ENCODE peak calls at places on chromosome 10, in five cellular contexts. One of them, this sample, is unnamed.

GRCh38 chr10:5942471-5942870 is 34.9 kb downstream of the IL15RA start:
- DNase-seq in choroid plexus epithelial cell: no peak
- DNase-seq in epithelial cell of esophagus: no peak
- DNase-seq in cardiac muscle cell: no peak
- DNase-seq in WTC11: no peak
- DNase-seq in this sample: no peak

GRCh38 chr10:86122646-86123045 is 243.9 kb downstream of the GRID1 start:
- DNase-seq in epithelial cell of esophagus: no peak
- DNase-seq in cardiac muscle cell: no peak
- DNase-seq in WTC11: no peak
- DNase-seq in choroid plexus epithelial cell: no peak
- DNase-seq in this sample: no peak

GRCh38 chr10:23412223-23412622 is 26.7 kb upstream of the OTUD1 start:
- DNase-seq in WTC11: no peak
- DNase-seq in cardiac muscle cell: peak; percentile 69
- DNase-seq in choroid plexus epithelial cell: peak; percentile 48
- DNase-seq in epithelial cell of esophagus: peak; percentile 62
- DNase-seq in this sample: peak; percentile 51

GRCh38 chr10:95539560-95540284 is 21.4 kb downstream of the SORBS1 start:
- DNase-seq in choroid plexus epithelial cell: no peak
- DNase-seq in WTC11: no peak
- DNase-seq in epithelial cell of esophagus: no peak
- DNase-seq in cardiac muscle cell: no peak
- DNase-seq in this sample: no peak

GRCh38 chr10:65818990-65819389 is 1106.8 kb upstream of the LRRTM3 start:
- DNase-seq in WTC11: no peak
- DNase-seq in cardiac muscle cell: no peak
- DNase-seq in choroid plexus epithelial cell: no peak
- DNase-seq in epithelial cell of esophagus: no peak
- DNase-seq in this sample: no peak

GRCh38 chr10:62651341-62651740 is 153.2 kb upstream of the ADO start:
- DNase-seq in epithelial cell of esophagus: no peak
- DNase-seq in choroid plexus epithelial cell: no peak
- DNase-seq in cardiac muscle cell: no peak
- DNase-seq in WTC11: no peak
- DNase-seq in this sample: no peak

GRCh38 chr10:4708123-4708759 is 117.8 kb upstream of the AKR1E2 start:
- DNase-seq in cardiac muscle cell: no peak
- DNase-seq in epithelial cell of esophagus: no peak
- DNase-seq in WTC11: peak; percentile 82
- DNase-seq in choroid plexus epithelial cell: no peak
- DNase-seq in this sample: no peak

GRCh38 chr10:72011468-72011867 is 47.3 kb downstream of the CHST3 start:
- DNase-seq in choroid plexus epithelial cell: no peak
- DNase-seq in epithelial cell of esophagus: no peak
- DNase-seq in cardiac muscle cell: no peak
- DNase-seq in WTC11: no peak
- DNase-seq in this sample: no peak

GRCh38 chr10:130045091-130045652 is 65.5 kb downstream of the C10orf143 start:
- DNase-seq in choroid plexus epithelial cell: no peak
- DNase-seq in cardiac muscle cell: peak; percentile 4
- DNase-seq in epithelial cell of esophagus: no peak
- DNase-seq in WTC11: peak; percentile 78
- DNase-seq in this sample: no peak

GRCh38 chr10:27819781-27820531 is 74.3 kb upstream of the MKX start:
- DNase-seq in WTC11: no peak
- DNase-seq in choroid plexus epithelial cell: peak; percentile 17
- DNase-seq in cardiac muscle cell: peak; percentile 50
- DNase-seq in epithelial cell of esophagus: peak; percentile 16
- DNase-seq in this sample: peak; percentile 84

GRCh38 chr10:28281726-28282325 is 21.0 kb downstream of the MPP7 start:
- DNase-seq in choroid plexus epithelial cell: no peak
- DNase-seq in cardiac muscle cell: no peak
- DNase-seq in WTC11: no peak
- DNase-seq in epithelial cell of esophagus: no peak
- DNase-seq in this sample: no peak

GRCh38 chr10:127945948-127946347 is 39.0 kb downstream of the PTPRE start:
- DNase-seq in choroid plexus epithelial cell: no peak
- DNase-seq in WTC11: no peak
- DNase-seq in cardiac muscle cell: no peak
- DNase-seq in epithelial cell of esophagus: no peak
- DNase-seq in this sample: no peak

GRCh38 chr10:53808677-53809076 is 992.4 kb downstream of the PCDH15 start:
- DNase-seq in epithelial cell of esophagus: peak; percentile 12
- DNase-seq in cardiac muscle cell: no peak
- DNase-seq in choroid plexus epithelial cell: no peak
- DNase-seq in WTC11: peak; percentile 27
- DNase-seq in this sample: no peak

GRCh38 chr10:118300266-118300665 is 41.9 kb downstream of the FAM204A start:
- DNase-seq in WTC11: no peak
- DNase-seq in cardiac muscle cell: no peak
- DNase-seq in choroid plexus epithelial cell: no peak
- DNase-seq in epithelial cell of esophagus: peak; percentile 81
- DNase-seq in this sample: no peak

GRCh38 chr10:117462424-117462792 is 80.1 kb upstream of the EMX2 start:
- DNase-seq in epithelial cell of esophagus: no peak
- DNase-seq in choroid plexus epithelial cell: peak; percentile 19
- DNase-seq in cardiac muscle cell: no peak
- DNase-seq in WTC11: peak; percentile 42
- DNase-seq in this sample: no peak

GRCh38 chr10:92177546-92177945 is 113.3 kb downstream of the CPEB3 start:
- DNase-seq in epithelial cell of esophagus: no peak
- DNase-seq in choroid plexus epithelial cell: peak; percentile 23
- DNase-seq in WTC11: no peak
- DNase-seq in cardiac muscle cell: peak; percentile 6
- DNase-seq in this sample: no peak

GRCh38 chr10:9166770-9167169 is 1112.3 kb downstream of the GATA3 start:
- DNase-seq in choroid plexus epithelial cell: no peak
- DNase-seq in epithelial cell of esophagus: peak; percentile 8
- DNase-seq in cardiac muscle cell: no peak
- DNase-seq in WTC11: no peak
- DNase-seq in this sample: no peak

GRCh38 chr10:63588436-63589180 is 67.4 kb downstream of the REEP3 start:
- DNase-seq in epithelial cell of esophagus: peak; percentile 79
- DNase-seq in choroid plexus epithelial cell: no peak
- DNase-seq in WTC11: no peak
- DNase-seq in cardiac muscle cell: no peak
- DNase-seq in this sample: no peak

GRCh38 chr10:79411546-79412495 is 33.6 kb downstream of the ZCCHC24 start:
- DNase-seq in epithelial cell of esophagus: no peak
- DNase-seq in WTC11: no peak
- DNase-seq in cardiac muscle cell: no peak
- DNase-seq in choroid plexus epithelial cell: no peak
- DNase-seq in this sample: no peak

GRCh38 chr10:93149761-93150160 is 76.1 kb downstream of the CYP26A1 start:
- DNase-seq in choroid plexus epithelial cell: peak; percentile 69
- DNase-seq in cardiac muscle cell: peak; percentile 73
- DNase-seq in WTC11: no peak
- DNase-seq in epithelial cell of esophagus: no peak
- DNase-seq in this sample: peak; percentile 18

GRCh38 chr10:75108684-75109458 is 2.6 kb upstream of the SAMD8 start:
- DNase-seq in epithelial cell of esophagus: no peak
- DNase-seq in cardiac muscle cell: peak; percentile 38
- DNase-seq in WTC11: peak; percentile 80
- DNase-seq in choroid plexus epithelial cell: no peak
- DNase-seq in this sample: no peak

GRCh38 chr10:64726466-64726865 is 1205.3 kb downstream of the REEP3 start:
- DNase-seq in epithelial cell of esophagus: peak; percentile 62
- DNase-seq in choroid plexus epithelial cell: no peak
- DNase-seq in cardiac muscle cell: no peak
- DNase-seq in WTC11: no peak
- DNase-seq in this sample: no peak

GRCh38 chr10:91587710-91588638 is 44.9 kb downstream of the PPP1R3C start:
- DNase-seq in choroid plexus epithelial cell: peak; percentile 83
- DNase-seq in WTC11: no peak
- DNase-seq in cardiac muscle cell: peak; percentile 82
- DNase-seq in epithelial cell of esophagus: peak; percentile 60
- DNase-seq in this sample: peak; percentile 61

GRCh38 chr10:36248314-36248981 is 606.4 kb upstream of the FZD8 start:
- DNase-seq in epithelial cell of esophagus: no peak
- DNase-seq in WTC11: no peak
- DNase-seq in choroid plexus epithelial cell: peak; percentile 33
- DNase-seq in cardiac muscle cell: peak; percentile 16
- DNase-seq in this sample: no peak

GRCh38 chr10:61139230-61139928 is 195.4 kb upstream of the RHOBTB1 start:
- DNase-seq in cardiac muscle cell: no peak
- DNase-seq in epithelial cell of esophagus: no peak
- DNase-seq in WTC11: peak; percentile 12
- DNase-seq in choroid plexus epithelial cell: no peak
- DNase-seq in this sample: no peak

GRCh38 chr10:101467286-101467770 is 113.4 kb downstream of the BTRC start:
- DNase-seq in cardiac muscle cell: peak; percentile 83
- DNase-seq in WTC11: no peak
- DNase-seq in choroid plexus epithelial cell: peak; percentile 87
- DNase-seq in epithelial cell of esophagus: peak; percentile 92
- DNase-seq in this sample: peak; percentile 52

DNA sequence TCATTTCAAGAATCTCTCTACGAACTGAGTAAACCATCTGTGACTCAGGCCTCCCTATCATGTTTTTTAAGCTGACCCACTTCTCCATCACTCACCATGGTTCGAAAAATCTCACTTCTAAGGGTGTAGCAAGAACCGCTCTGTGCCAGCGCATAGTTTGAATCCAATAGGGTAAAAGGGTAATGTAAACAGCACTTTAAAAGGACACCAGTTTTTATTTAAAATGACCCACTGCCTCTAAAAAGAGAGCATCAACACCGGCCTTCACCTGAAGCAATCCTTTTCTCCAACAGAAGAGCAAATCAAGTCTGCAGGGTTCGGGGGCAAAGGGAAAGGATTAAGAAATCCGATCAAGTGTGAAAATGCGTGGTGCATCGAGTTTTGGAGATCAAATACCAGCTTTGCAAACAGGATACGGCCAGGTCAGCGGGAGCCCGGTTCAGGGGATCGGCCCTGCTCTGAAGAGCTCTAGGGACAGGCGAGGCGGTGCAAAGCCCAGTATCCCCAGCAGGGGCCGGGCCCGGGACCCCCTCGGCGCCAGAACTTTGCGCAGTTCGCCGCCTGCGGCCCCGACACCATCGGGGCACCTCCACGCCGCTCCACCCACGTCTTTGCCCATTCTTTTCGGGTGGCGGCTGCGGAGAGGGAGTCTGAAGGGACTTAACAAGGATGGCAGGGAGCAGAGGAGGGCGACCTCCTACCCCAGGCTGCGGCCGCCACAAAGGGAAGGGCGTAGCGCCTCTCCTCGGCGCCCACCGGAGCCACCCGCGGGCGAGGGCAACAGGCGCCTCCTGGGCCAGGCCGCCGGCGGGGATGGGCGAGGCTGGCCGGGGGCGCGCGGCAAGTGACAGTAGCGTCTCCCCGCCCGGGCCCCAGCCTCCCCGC is 840 bp downstream of the NMT2 start:
- DNase-seq in choroid plexus epithelial cell: peak; percentile 62
- DNase-seq in WTC11: peak; percentile 72
- DNase-seq in cardiac muscle cell: peak; percentile 47
- DNase-seq in epithelial cell of esophagus: peak; percentile 57
- DNase-seq in this sample: peak; percentile 25
- TF ChIP-seq CTCF in choroid plexus epithelial cell: peak; percentile 62
- TF ChIP-seq CTCF in WTC11: peak; percentile 30
- TF ChIP-seq CTCF in cardiac muscle cell: peak; percentile 57
- TF ChIP-seq CTCF in epithelial cell of esophagus: peak; percentile 36
- TF ChIP-seq CTCF in this sample: peak; percentile 77

GRCh38 chr10:88463811-88464210 is 119.3 kb downstream of the RNLS start:
- DNase-seq in cardiac muscle cell: no peak
- DNase-seq in epithelial cell of esophagus: no peak
- DNase-seq in WTC11: no peak
- DNase-seq in choroid plexus epithelial cell: no peak
- DNase-seq in this sample: no peak

GRCh38 chr10:88465765-88466164 is 117.4 kb downstream of the RNLS start:
- DNase-seq in WTC11: no peak
- DNase-seq in choroid plexus epithelial cell: no peak
- DNase-seq in cardiac muscle cell: no peak
- DNase-seq in epithelial cell of esophagus: no peak
- DNase-seq in this sample: no peak

GRCh38 chr10:88466786-88467185 is 116.3 kb downstream of the RNLS start:
- DNase-seq in epithelial cell of esophagus: no peak
- DNase-seq in cardiac muscle cell: no peak
- DNase-seq in WTC11: no peak
- DNase-seq in choroid plexus epithelial cell: no peak
- DNase-seq in this sample: no peak

GRCh38 chr10:88471909-88472308 is 111.2 kb downstream of the RNLS start:
- DNase-seq in cardiac muscle cell: peak; percentile 27
- DNase-seq in WTC11: peak; percentile 13
- DNase-seq in choroid plexus epithelial cell: no peak
- DNase-seq in epithelial cell of esophagus: no peak
- DNase-seq in this sample: no peak

DNA sequence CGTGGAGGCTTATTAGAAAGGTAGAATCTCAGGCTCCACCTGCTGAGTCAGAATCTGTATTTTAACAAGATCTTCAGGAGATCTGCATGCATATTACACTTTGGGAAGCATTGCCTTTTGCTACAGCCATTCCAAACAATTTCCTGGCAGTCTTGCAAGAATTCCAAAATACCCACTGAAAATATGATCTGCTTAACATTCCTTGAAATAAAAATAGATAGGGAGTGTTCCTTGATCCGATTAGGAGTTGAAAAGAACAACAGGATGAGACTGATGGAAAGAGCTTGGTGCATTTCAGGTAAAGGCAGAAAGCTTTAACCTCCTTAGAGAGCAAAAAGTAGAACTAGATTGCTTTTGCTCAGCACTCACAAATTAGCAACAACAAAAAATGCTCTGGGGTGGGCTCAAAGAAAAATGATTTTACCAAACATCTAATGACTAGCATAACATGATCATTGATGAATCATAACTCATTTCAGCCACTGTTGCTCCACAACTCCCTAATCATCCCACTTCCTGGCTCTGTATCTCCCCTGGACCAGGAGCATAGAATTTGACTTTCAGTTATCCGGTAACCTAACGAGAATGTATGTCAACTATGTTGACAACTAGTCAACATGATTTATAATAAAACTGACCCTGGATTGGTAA is 115.2 kb downstream of the RNLS start:
- DNase-seq in cardiac muscle cell: peak; percentile 39
- DNase-seq in choroid plexus epithelial cell: no peak
- DNase-seq in epithelial cell of esophagus: peak; percentile 43
- DNase-seq in WTC11: no peak
- DNase-seq in this sample: no peak
- TF ChIP-seq CTCF in cardiac muscle cell: no peak
- TF ChIP-seq CTCF in choroid plexus epithelial cell: no peak
- TF ChIP-seq CTCF in epithelial cell of esophagus: no peak
- TF ChIP-seq CTCF in WTC11: no peak
- TF ChIP-seq CTCF in this sample: no peak

DNA sequence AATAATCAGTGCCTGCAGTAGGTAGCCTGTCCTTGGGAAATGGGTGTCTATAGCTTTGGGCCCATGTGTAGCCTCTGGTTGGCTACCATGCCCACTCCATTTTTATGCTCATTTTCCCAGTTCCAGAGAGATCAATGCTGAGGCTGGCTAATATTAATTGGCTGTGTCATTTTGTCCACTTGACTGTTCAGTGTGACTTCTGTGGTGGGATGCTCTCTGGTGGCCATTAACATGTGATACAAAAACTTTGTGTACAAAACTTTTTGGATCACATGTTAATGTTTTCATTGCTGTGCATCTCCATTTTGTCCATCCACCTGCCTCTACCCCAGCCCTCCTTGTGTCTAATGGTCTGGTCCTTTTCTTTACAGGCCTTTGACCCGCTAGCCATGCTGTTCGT is 22.7 kb downstream of the VIM start:
- DNase-seq in cardiac muscle cell: no peak
- DNase-seq in WTC11: no peak
- DNase-seq in epithelial cell of esophagus: no peak
- DNase-seq in choroid plexus epithelial cell: no peak
- DNase-seq in this sample: no peak
- TF ChIP-seq CTCF in cardiac muscle cell: no peak
- TF ChIP-seq CTCF in WTC11: no peak
- TF ChIP-seq CTCF in epithelial cell of esophagus: no peak
- TF ChIP-seq CTCF in choroid plexus epithelial cell: peak; percentile 7
- TF ChIP-seq CTCF in this sample: peak; percentile 17

GRCh38 chr10:132508497-132509443 is 28.8 kb upstream of the INPP5A start:
- DNase-seq in WTC11: no peak
- DNase-seq in epithelial cell of esophagus: no peak
- DNase-seq in choroid plexus epithelial cell: no peak
- DNase-seq in cardiac muscle cell: no peak
- DNase-seq in this sample: no peak
- TF ChIP-seq CTCF in WTC11: no peak
- TF ChIP-seq CTCF in epithelial cell of esophagus: no peak
- TF ChIP-seq CTCF in choroid plexus epithelial cell: no peak
- TF ChIP-seq CTCF in cardiac muscle cell: no peak
- TF ChIP-seq CTCF in this sample: peak; percentile 27

This sample was measured in brain microvascular endothelial cell.